ENCODE peak calls at places on chromosome 1, in five cellular contexts. H is HT-29; A is pancreas; G is stimulated activated naive CD4-positive, alpha-beta T cell treated with Interleukin-2 at 50 U/mL for 16 hours; R is GM20000. J is an unnamed sample.

GRCh38 chr1:167249702-167250101 is 29.0 kb downstream of the POU2F1 start:
- DNase-seq in H (no peak), A (no peak), G (no peak), R (no peak), J (no peak)

GRCh38 chr1:110309139-110309538 is 30.0 kb upstream of the RBM15 start:
- DNase-seq in H (no peak), A (peak; percentile 25), G (no peak), R (no peak), J (no peak)

GRCh38 chr1:67339623-67340343 is 32.1 kb downstream of the IL12RB2 start:
- DNase-seq in H (no peak), A (no peak), G (peak; percentile 33), R (no peak), J (peak; percentile 29)

GRCh38 chr1:84923317-84923716 is 30.3 kb upstream of the LPAR3 start:
- DNase-seq in H (no peak), A (no peak), G (no peak), R (no peak), J (no peak)

GRCh38 chr1:13725714-13726175 is 25.8 kb downstream of the PRDM2 start:
- DNase-seq in H (peak; percentile 61), A (peak; percentile 20), G (peak; percentile 27), R (peak; percentile 31), J (peak; percentile 93)

GRCh38 chr1:53619811-53620619 is 118.9 kb downstream of the GLIS1 start:
- DNase-seq in H (no peak), A (no peak), G (no peak), R (no peak), J (no peak)

GRCh38 chr1:174769961-174770549 is 229.7 kb upstream of the CACYBP start:
- DNase-seq in H (peak; percentile 68), A (no peak), G (no peak), R (peak; percentile 27), J (peak; percentile 84)

GRCh38 chr1:239993333-239993732 is 98.3 kb upstream of the FMN2 start:
- DNase-seq in H (no peak), A (no peak), G (no peak), R (no peak), J (no peak)

GRCh38 chr1:172746091-172746949 is 87.4 kb downstream of the FASLG start:
- DNase-seq in H (peak; percentile 83), A (no peak), G (no peak), R (peak; percentile 62), J (peak; percentile 89)

GRCh38 chr1:109817881-109818280 is 54.2 kb upstream of the EPS8L3 start:
- DNase-seq in H (no peak), A (no peak), G (no peak), R (peak; percentile 3), J (no peak)

GRCh38 chr1:17167041-17167782 is 37.7 kb upstream of the PADI1 start:
- DNase-seq in H (no peak), A (no peak), G (no peak), R (no peak), J (no peak)

GRCh38 chr1:103220503-103221095 is 112.3 kb upstream of the COL11A1 start:
- DNase-seq in H (no peak), A (no peak), G (no peak), R (no peak), J (no peak)

GRCh38 chr1:76250317-76250716 is 175.8 kb downstream of the ST6GALNAC3 start:
- DNase-seq in H (no peak), A (no peak), G (no peak), R (no peak), J (no peak)

GRCh38 chr1:160117709-160118183 is 2.2 kb downstream of the ATP1A2 start:
- DNase-seq in H (no peak), A (no peak), G (no peak), R (no peak), J (no peak)

GRCh38 chr1:69946935-69947334 is 258.4 kb downstream of the LRRC40 start:
- DNase-seq in H (no peak), A (no peak), G (no peak), R (no peak), J (no peak)

GRCh38 chr1:93865253-93865652 is 13.8 kb downstream of the DNTTIP2 start:
- DNase-seq in H (no peak), A (no peak), G (no peak), R (no peak), J (no peak)

GRCh38 chr1:93813076-93813475 is 65.9 kb downstream of the DNTTIP2 start:
- DNase-seq in H (peak; percentile 21), A (no peak), G (no peak), R (no peak), J (no peak)